ENCODE peak calls at places on chromosome 15, in six cellular contexts. One of them, this sample, is unnamed.
A peak's percentile ranks its signal among the peaks of the same experiment; 100 is the strongest.

GRCh38 chr15:55248895-55249294 is 40.7 kb downstream of the RAB27A start:
- DNase-seq in HTR-8/SVneo: no peak
- DNase-seq in GF-D8: no peak
- DNase-seq in GM20000: no peak
- DNase-seq in NCI-H510A treated with DMSO at 0.1 percent for 48 hours: peak; percentile 2
- DNase-seq in COR-L47: peak; percentile 6
- DNase-seq in this sample: no peak

GRCh38 chr15:99466701-99467337 is 99.0 kb upstream of the MEF2A start:
- DNase-seq in COR-L47: no peak
- DNase-seq in GM20000: no peak
- DNase-seq in HTR-8/SVneo: no peak
- DNase-seq in NCI-H510A treated with DMSO at 0.1 percent for 48 hours: no peak
- DNase-seq in GF-D8: no peak
- DNase-seq in this sample: no peak

GRCh38 chr15:62020576-62021160 is 39.6 kb downstream of the VPS13C start:
- DNase-seq in GF-D8: no peak
- DNase-seq in NCI-H510A treated with DMSO at 0.1 percent for 48 hours: no peak
- DNase-seq in GM20000: no peak
- DNase-seq in COR-L47: no peak
- DNase-seq in HTR-8/SVneo: no peak
- DNase-seq in this sample: no peak

GRCh38 chr15:57640935-57641682 is 49.4 kb downstream of the MYZAP start:
- DNase-seq in HTR-8/SVneo: peak; percentile 35
- DNase-seq in NCI-H510A treated with DMSO at 0.1 percent for 48 hours: peak; percentile 35
- DNase-seq in COR-L47: peak; percentile 11
- DNase-seq in GF-D8: no peak
- DNase-seq in GM20000: peak; percentile 18
- DNase-seq in this sample: peak; percentile 11

GRCh38 chr15:48785195-48785594 is 25.7 kb downstream of the CEP152 start:
- DNase-seq in HTR-8/SVneo: no peak
- DNase-seq in COR-L47: no peak
- DNase-seq in GF-D8: no peak
- DNase-seq in GM20000: no peak
- DNase-seq in NCI-H510A treated with DMSO at 0.1 percent for 48 hours: no peak
- DNase-seq in this sample: no peak

GRCh38 chr15:50353251-50353998 is 1.6 kb downstream of the GABPB1 start:
- DNase-seq in HTR-8/SVneo: no peak
- DNase-seq in COR-L47: no peak
- DNase-seq in NCI-H510A treated with DMSO at 0.1 percent for 48 hours: no peak
- DNase-seq in GF-D8: no peak
- DNase-seq in GM20000: peak; percentile 33
- DNase-seq in this sample: peak; percentile 40

GRCh38 chr15:98941595-98942255 is 65.9 kb downstream of the PGPEP1L start:
- DNase-seq in HTR-8/SVneo: no peak
- DNase-seq in GM20000: no peak
- DNase-seq in GF-D8: no peak
- DNase-seq in COR-L47: no peak
- DNase-seq in NCI-H510A treated with DMSO at 0.1 percent for 48 hours: no peak
- DNase-seq in this sample: no peak

GRCh38 chr15:37900286-37901221 is 33.9 kb upstream of the TMCO5A start:
- DNase-seq in COR-L47: no peak
- DNase-seq in GM20000: no peak
- DNase-seq in GF-D8: no peak
- DNase-seq in NCI-H510A treated with DMSO at 0.1 percent for 48 hours: no peak
- DNase-seq in HTR-8/SVneo: peak; percentile 41
- DNase-seq in this sample: no peak

GRCh38 chr15:88982304-88982945 is 69.2 kb upstream of the MFGE8 start:
- DNase-seq in HTR-8/SVneo: no peak
- DNase-seq in GF-D8: no peak
- DNase-seq in NCI-H510A treated with DMSO at 0.1 percent for 48 hours: no peak
- DNase-seq in GM20000: peak; percentile 76
- DNase-seq in COR-L47: no peak
- DNase-seq in this sample: peak; percentile 66

GRCh38 chr15:101615414-101615985 is 36.7 kb downstream of the TM2D3 start:
- DNase-seq in NCI-H510A treated with DMSO at 0.1 percent for 48 hours: no peak
- DNase-seq in HTR-8/SVneo: no peak
- DNase-seq in GM20000: no peak
- DNase-seq in GF-D8: no peak
- DNase-seq in COR-L47: no peak
- DNase-seq in this sample: no peak

GRCh38 chr15:69668049-69668705 is 215.6 kb downstream of the RPLP1 start:
- DNase-seq in GM20000: no peak
- DNase-seq in HTR-8/SVneo: no peak
- DNase-seq in GF-D8: no peak
- DNase-seq in COR-L47: no peak
- DNase-seq in NCI-H510A treated with DMSO at 0.1 percent for 48 hours: peak; percentile 25
- DNase-seq in this sample: peak; percentile 11

GRCh38 chr15:75200765-75201608 is 695 bp upstream of the C15orf39 start:
- DNase-seq in HTR-8/SVneo: no peak
- DNase-seq in COR-L47: peak; percentile 79
- DNase-seq in GM20000: peak; percentile 72
- DNase-seq in GF-D8: no peak
- DNase-seq in NCI-H510A treated with DMSO at 0.1 percent for 48 hours: peak; percentile 85
- DNase-seq in this sample: peak; percentile 59

GRCh38 chr15:29517829-29518228 is 248.2 kb upstream of the NSMCE3 start:
- DNase-seq in HTR-8/SVneo: no peak
- DNase-seq in GF-D8: no peak
- DNase-seq in COR-L47: no peak
- DNase-seq in GM20000: no peak
- DNase-seq in NCI-H510A treated with DMSO at 0.1 percent for 48 hours: no peak
- DNase-seq in this sample: no peak

GRCh38 chr15:64770626-64771025 is 4.8 kb downstream of the RBPMS2 start:
- DNase-seq in NCI-H510A treated with DMSO at 0.1 percent for 48 hours: no peak
- DNase-seq in GF-D8: no peak
- DNase-seq in GM20000: no peak
- DNase-seq in COR-L47: no peak
- DNase-seq in HTR-8/SVneo: no peak
- DNase-seq in this sample: no peak

GRCh38 chr15:63715818-63716217 is 117.9 kb downstream of the HERC1 start:
- DNase-seq in GF-D8: no peak
- DNase-seq in NCI-H510A treated with DMSO at 0.1 percent for 48 hours: no peak
- DNase-seq in HTR-8/SVneo: no peak
- DNase-seq in GM20000: no peak
- DNase-seq in COR-L47: no peak
- DNase-seq in this sample: no peak

GRCh38 chr15:84616235-84616634 is 15.4 kb downstream of the ZSCAN2 start:
- DNase-seq in GF-D8: peak; percentile 8
- DNase-seq in HTR-8/SVneo: no peak
- DNase-seq in GM20000: no peak
- DNase-seq in NCI-H510A treated with DMSO at 0.1 percent for 48 hours: no peak
- DNase-seq in COR-L47: no peak
- DNase-seq in this sample: no peak

GRCh38 chr15:96294766-96295165 is 35.7 kb upstream of the NR2F2 start:
- DNase-seq in GM20000: no peak
- DNase-seq in GF-D8: no peak
- DNase-seq in HTR-8/SVneo: no peak
- DNase-seq in COR-L47: no peak
- DNase-seq in NCI-H510A treated with DMSO at 0.1 percent for 48 hours: no peak
- DNase-seq in this sample: no peak

GRCh38 chr15:25182098-25182478 is 227.3 kb downstream of the SNRPN start:
- DNase-seq in GF-D8: no peak
- DNase-seq in GM20000: no peak
- DNase-seq in HTR-8/SVneo: no peak
- DNase-seq in COR-L47: no peak
- DNase-seq in NCI-H510A treated with DMSO at 0.1 percent for 48 hours: no peak
- DNase-seq in this sample: no peak

GRCh38 chr15:39583586-39584265 is 2.8 kb downstream of the THBS1 start:
- DNase-seq in NCI-H510A treated with DMSO at 0.1 percent for 48 hours: no peak
- DNase-seq in HTR-8/SVneo: peak; percentile 14
- DNase-seq in GF-D8: no peak
- DNase-seq in GM20000: peak; percentile 53
- DNase-seq in COR-L47: no peak
- DNase-seq in this sample: no peak

GRCh38 chr15:99213187-99213811 is 36.1 kb downstream of the TTC23 start:
- DNase-seq in GM20000: peak; percentile 66
- DNase-seq in NCI-H510A treated with DMSO at 0.1 percent for 48 hours: peak; percentile 16
- DNase-seq in COR-L47: peak; percentile 45
- DNase-seq in GF-D8: no peak
- DNase-seq in HTR-8/SVneo: peak; percentile 67
- DNase-seq in this sample: peak; percentile 58

GRCh38 chr15:93422476-93422875 is 333.5 kb upstream of the RGMA start:
- DNase-seq in HTR-8/SVneo: no peak
- DNase-seq in NCI-H510A treated with DMSO at 0.1 percent for 48 hours: no peak
- DNase-seq in GM20000: no peak
- DNase-seq in GF-D8: no peak
- DNase-seq in COR-L47: no peak
- DNase-seq in this sample: no peak

GRCh38 chr15:61640751-61641150 is 411.6 kb upstream of the RORA start:
- DNase-seq in COR-L47: no peak
- DNase-seq in HTR-8/SVneo: no peak
- DNase-seq in NCI-H510A treated with DMSO at 0.1 percent for 48 hours: no peak
- DNase-seq in GM20000: no peak
- DNase-seq in GF-D8: no peak
- DNase-seq in this sample: no peak

GRCh38 chr15:56736308-56736707 is 3.0 kb upstream of the ZNF280D start:
- DNase-seq in HTR-8/SVneo: no peak
- DNase-seq in NCI-H510A treated with DMSO at 0.1 percent for 48 hours: no peak
- DNase-seq in GM20000: no peak
- DNase-seq in GF-D8: no peak
- DNase-seq in COR-L47: no peak
- DNase-seq in this sample: no peak

GRCh38 chr15:100958326-100959065 is 39.3 kb downstream of the LRRK1 start:
- DNase-seq in GM20000: no peak
- DNase-seq in HTR-8/SVneo: peak; percentile 62
- DNase-seq in COR-L47: no peak
- DNase-seq in GF-D8: peak; percentile 39
- DNase-seq in NCI-H510A treated with DMSO at 0.1 percent for 48 hours: no peak
- DNase-seq in this sample: no peak

GRCh38 chr15:99454941-99455795 is 110.6 kb upstream of the MEF2A start:
- DNase-seq in COR-L47: no peak
- DNase-seq in GF-D8: no peak
- DNase-seq in NCI-H510A treated with DMSO at 0.1 percent for 48 hours: no peak
- DNase-seq in GM20000: no peak
- DNase-seq in HTR-8/SVneo: peak; percentile 90
- DNase-seq in this sample: no peak

GRCh38 chr15:71730277-71731144 is 79.8 kb upstream of the NR2E3 start:
- DNase-seq in HTR-8/SVneo: peak; percentile 82
- DNase-seq in COR-L47: peak; percentile 33
- DNase-seq in NCI-H510A treated with DMSO at 0.1 percent for 48 hours: peak; percentile 23
- DNase-seq in GM20000: peak; percentile 63
- DNase-seq in GF-D8: peak; percentile 9
- DNase-seq in this sample: peak; percentile 61

GRCh38 chr15:45583731-45584639 is 3.2 kb upstream of the BLOC1S6 start:
- DNase-seq in COR-L47: no peak
- DNase-seq in GM20000: no peak
- DNase-seq in GF-D8: no peak
- DNase-seq in HTR-8/SVneo: no peak
- DNase-seq in NCI-H510A treated with DMSO at 0.1 percent for 48 hours: no peak
- DNase-seq in this sample: no peak

GRCh38 chr15:32853667-32854066 is 135.9 kb downstream of the GREM1 start:
- DNase-seq in GF-D8: no peak
- DNase-seq in HTR-8/SVneo: no peak
- DNase-seq in NCI-H510A treated with DMSO at 0.1 percent for 48 hours: no peak
- DNase-seq in GM20000: no peak
- DNase-seq in COR-L47: no peak
- DNase-seq in this sample: no peak

GRCh38 chr15:57861039-57861638 is 154.6 kb downstream of the POLR2M start:
- DNase-seq in COR-L47: peak; percentile 11
- DNase-seq in GM20000: peak; percentile 47
- DNase-seq in NCI-H510A treated with DMSO at 0.1 percent for 48 hours: peak; percentile 57
- DNase-seq in HTR-8/SVneo: peak; percentile 35
- DNase-seq in GF-D8: no peak
- DNase-seq in this sample: peak; percentile 52

GRCh38 chr15:74319596-74320357 is 47.7 kb downstream of the CYP11A1 start:
- DNase-seq in COR-L47: peak; percentile 66
- DNase-seq in HTR-8/SVneo: no peak
- DNase-seq in GM20000: no peak
- DNase-seq in GF-D8: no peak
- DNase-seq in NCI-H510A treated with DMSO at 0.1 percent for 48 hours: no peak
- DNase-seq in this sample: no peak

GRCh38 chr15:70492240-70493177 is 270.8 kb downstream of the UACA start:
- DNase-seq in HTR-8/SVneo: peak; percentile 90
- DNase-seq in NCI-H510A treated with DMSO at 0.1 percent for 48 hours: no peak
- DNase-seq in COR-L47: no peak
- DNase-seq in GM20000: peak; percentile 70
- DNase-seq in GF-D8: peak; percentile 90
- DNase-seq in this sample: peak; percentile 87

GRCh38 chr15:31871159-31871886 is 159.0 kb upstream of the CHRNA7 start:
- DNase-seq in HTR-8/SVneo: no peak
- DNase-seq in GM20000: no peak
- DNase-seq in COR-L47: no peak
- DNase-seq in NCI-H510A treated with DMSO at 0.1 percent for 48 hours: peak; percentile 29
- DNase-seq in GF-D8: no peak
- DNase-seq in this sample: peak; percentile 37

GRCh38 chr15:39857132-39857531 is 62.9 kb downstream of the GPR176 start:
- DNase-seq in GM20000: no peak
- DNase-seq in COR-L47: no peak
- DNase-seq in NCI-H510A treated with DMSO at 0.1 percent for 48 hours: no peak
- DNase-seq in GF-D8: no peak
- DNase-seq in HTR-8/SVneo: no peak
- DNase-seq in this sample: no peak

This sample was measured in OCI-LY7.